ENCODE peak calls at places on chromosomes 1 and 21, in four cellular contexts. C is upper lobe of left lung, F is GM12865, X is omental fat pad. G is an unnamed sample.
A peak's percentile ranks its signal among the peaks of the same experiment; 100 is the strongest.

GRCh38 chr21:21165063-21165645 is 166.9 kb downstream of the NCAM2 start:
- DNase-seq in C (no peak), F (no peak), X (no peak), G (no peak)

GRCh38 chr1:117795190-117795589 is 134.2 kb downstream of the GDAP2 start:
- DNase-seq in C (no peak), F (no peak), X (no peak), G (no peak)

GRCh38 chr21:14451520-14451919 is 68.6 kb upstream of the HSPA13 start:
- DNase-seq in F (no peak), X (no peak), C (no peak), G (no peak)

GRCh38 chr1:34320081-34320480 is 143.4 kb downstream of the C1orf94 start:
- DNase-seq in X (no peak), F (no peak), C (no peak), G (no peak)

GRCh38 chr1:46183119-46183842 is 7.0 kb upstream of the P3R3URF start:
- DNase-seq in F (no peak), X (no peak), C (peak; percentile 85), G (no peak)

GRCh38 chr1:215710340-215710971 is 143.4 kb downstream of the KCTD3 start:
- DNase-seq in C (no peak), F (peak; percentile 70), X (no peak), G (no peak)

GRCh38 chr1:107057197-107058133 is 991 bp downstream of the PRMT6 start:
- DNase-seq in F (peak; percentile 71), C (peak; percentile 59), X (no peak), G (peak; percentile 44)

GRCh38 chr1:3931310-3931700 is 31.2 kb upstream of the C1orf174 start:
- DNase-seq in F (no peak), C (no peak), X (no peak), G (no peak)

GRCh38 chr1:66214901-66215300 is 319.1 kb upstream of the SGIP1 start:
- DNase-seq in X (no peak), C (no peak), F (peak; percentile 15), G (no peak)

GRCh38 chr1:210827481-210827880 is 306.5 kb downstream of the KCNH1 start:
- DNase-seq in F (no peak), C (no peak), X (no peak), G (no peak)

GRCh38 chr1:34762474-34763141 is 3.1 kb downstream of the GJB4 start:
- DNase-seq in X (no peak), F (no peak), C (no peak), G (no peak)

GRCh38 chr1:201551096-201551495 is 12.2 kb downstream of the NAV1 start:
- DNase-seq in X (no peak), F (no peak), C (no peak), G (no peak)

GRCh38 chr1:187244623-187245022 is 415.9 kb downstream of the PLA2G4A start:
- DNase-seq in C (no peak), F (peak; percentile 21), X (no peak), G (no peak)

GRCh38 chr1:241140670-241141069 is 216.3 kb downstream of the RGS7 start:
- DNase-seq in C (no peak), F (no peak), X (no peak), G (no peak)

GRCh38 chr1:147840909-147841308 is 61.7 kb upstream of the GJA8 start:
- DNase-seq in F (peak; percentile 20), C (no peak), X (no peak), G (no peak)
- TF ChIP-seq CTCF in F (peak; percentile 29), C (no peak), X (no peak), G (no peak)

DNA sequence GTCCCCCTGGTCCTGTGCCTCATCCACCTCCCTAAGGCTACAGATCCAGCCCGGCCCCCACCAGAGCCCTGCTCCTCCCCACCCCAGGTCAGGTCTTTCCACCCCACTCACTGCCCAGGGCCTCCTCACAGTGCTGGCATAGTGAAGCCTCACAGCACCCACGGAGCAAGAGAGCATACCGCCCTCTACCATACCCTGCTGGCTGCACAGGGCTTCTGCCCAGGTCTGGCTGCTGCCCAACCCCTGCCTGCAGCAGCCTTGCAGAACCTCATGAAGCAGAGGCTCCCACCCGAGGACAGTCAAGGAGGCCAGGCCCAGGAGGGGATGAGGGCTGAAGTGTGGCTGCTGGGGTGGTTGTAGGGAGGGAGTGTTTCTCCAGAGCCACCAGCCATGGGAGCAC is 19.7 kb upstream of the ARF1 start:
- DNase-seq in F (no peak), X (no peak), C (no peak), G (no peak)
- TF ChIP-seq CTCF in F (no peak), X (no peak), C (no peak), G (no peak)

GRCh38 chr1:206867716-206868115 is 2.3 kb downstream of the IL20 start:
- DNase-seq in C (no peak), F (no peak), X (no peak), G (no peak)

GRCh38 chr1:206867261-206867660 is 1.8 kb downstream of the IL20 start:
- DNase-seq in X (no peak), C (no peak), F (no peak), G (no peak)

GRCh38 chr1:206866062-206866461 is 639 bp downstream of the IL20 start:
- DNase-seq in F (no peak), C (no peak), X (no peak), G (no peak)

GRCh38 chr1:206863266-206863665 is 2.2 kb upstream of the IL20 start:
- DNase-seq in F (no peak), X (no peak), C (no peak), G (no peak)

DNA sequence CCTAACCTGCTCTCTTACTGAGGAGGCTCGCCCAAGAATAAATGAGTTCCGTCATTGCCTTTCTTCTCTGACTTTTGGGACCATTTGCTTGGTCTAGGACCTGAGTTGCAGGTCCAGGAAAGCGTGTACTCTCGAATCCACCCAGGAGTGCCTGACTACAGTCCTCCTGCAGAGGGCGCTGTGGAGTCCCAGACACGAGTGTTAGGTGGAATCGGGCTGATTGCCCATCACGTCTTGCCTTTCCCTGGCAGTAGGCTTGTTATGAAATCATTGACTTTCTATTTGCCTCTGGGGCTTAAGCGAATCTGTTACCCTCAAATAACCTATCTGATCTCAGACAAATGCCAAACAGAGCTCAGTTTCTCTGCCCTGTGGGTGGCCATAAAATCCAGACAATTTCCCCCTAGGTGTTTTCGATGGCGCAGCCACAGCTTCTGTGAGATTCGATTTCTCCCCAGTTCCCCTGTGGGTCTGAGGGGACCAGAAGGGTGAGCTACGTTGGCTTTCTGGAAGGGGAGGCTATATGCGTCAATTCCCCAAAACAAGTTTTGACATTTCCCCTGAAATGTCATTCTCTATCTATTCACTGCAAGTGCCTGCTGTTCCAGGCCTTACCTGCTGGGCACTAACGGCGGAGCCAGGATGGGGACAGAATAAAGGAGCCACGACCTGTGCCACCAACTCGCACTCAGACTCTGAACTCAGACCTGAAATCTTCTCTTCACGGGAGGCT is at the start of gene IL20:
- DNase-seq in X (peak; percentile 93), F (peak; percentile 73), C (peak; percentile 95), G (peak; percentile 72)
- TF ChIP-seq CTCF in X (no peak), F (peak; percentile 93), C (peak; percentile 87), G (peak; percentile 43)

GRCh38 chr1:225631041-225631663 is 21.8 kb downstream of the ENAH start:
- DNase-seq in F (no peak), X (no peak), C (no peak), G (no peak)
- TF ChIP-seq CTCF in F (no peak), X (no peak), C (no peak), G (no peak)

GRCh38 chr1:42926235-42926869 is 32.3 kb downstream of the SLC2A1 start:
- DNase-seq in C (no peak), F (no peak), X (no peak), G (no peak)
- TF ChIP-seq CTCF in C (no peak), F (no peak), X (no peak), G (no peak)

GRCh38 chr1:26723013-26723991 is 27.5 kb downstream of the ARID1A start:
- DNase-seq in X (peak; percentile 52), F (peak; percentile 48), C (peak; percentile 90), G (peak; percentile 20)

GRCh38 chr1:26721669-26722355 is 26.0 kb downstream of the ARID1A start:
- DNase-seq in X (no peak), F (no peak), C (no peak), G (no peak)

GRCh38 chr1:26717066-26717465 is 21.3 kb downstream of the ARID1A start:
- DNase-seq in C (peak; percentile 49), X (no peak), F (no peak), G (no peak)

GRCh38 chr1:26724118-26724517 is 28.3 kb downstream of the ARID1A start:
- DNase-seq in F (no peak), C (no peak), X (no peak), G (no peak)

GRCh38 chr1:26719205-26719604 is 23.4 kb downstream of the ARID1A start:
- DNase-seq in F (no peak), C (no peak), X (no peak), G (no peak)
- TF ChIP-seq CTCF in F (no peak), C (no peak), X (no peak), G (no peak)

GRCh38 chr1:48688102-48688760 is 88.5 kb downstream of the BEND5 start:
- DNase-seq in F (peak; percentile 11), C (no peak), X (no peak), G (no peak)
- TF ChIP-seq CTCF in F (peak; percentile 45), C (no peak), X (no peak), G (no peak)

GRCh38 chr21:25891596-25891995 is 156.8 kb downstream of the GABPA start:
- DNase-seq in C (no peak), F (no peak), X (no peak), G (no peak)
- TF ChIP-seq CTCF in C (no peak), F (no peak), X (no peak), G (no peak)

DNA sequence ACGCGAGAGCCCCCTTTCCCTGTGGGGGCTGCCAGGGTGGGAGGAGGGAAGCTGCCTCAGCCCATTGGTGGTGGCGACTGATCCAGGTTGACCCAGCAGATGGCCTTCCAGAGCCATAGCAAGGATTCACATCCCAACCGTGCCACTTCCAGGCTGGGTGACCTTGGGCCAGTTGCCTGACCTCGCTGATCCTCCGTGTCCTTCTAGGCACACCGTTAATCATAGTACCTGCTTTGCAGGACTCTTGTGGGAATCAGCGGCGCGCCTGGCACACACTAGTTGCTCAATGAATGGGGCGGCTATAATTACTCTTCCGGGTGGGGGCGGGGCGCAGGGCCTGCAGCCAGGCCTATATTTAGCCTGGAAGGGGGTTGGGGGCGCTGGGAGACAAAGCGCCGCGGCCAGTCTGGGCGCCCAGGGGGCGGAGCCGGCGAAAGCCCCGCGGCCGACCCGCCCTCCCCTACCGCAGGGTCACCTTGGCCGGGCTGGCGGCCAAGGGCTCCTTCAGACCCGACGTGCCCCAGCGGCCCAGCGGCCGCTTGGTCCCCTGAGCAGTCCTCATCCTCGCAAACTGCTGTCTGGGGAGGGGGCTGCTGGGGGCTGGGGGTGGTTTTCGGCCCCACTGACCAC is 5.1 kb downstream of the HSPB7 start:
- DNase-seq in C (peak; percentile 70), F (peak; percentile 65), X (peak; percentile 42), G (peak; percentile 40)
- TF ChIP-seq CTCF in C (no peak), F (no peak), X (no peak), G (no peak)

GRCh38 chr1:167538657-167539056 is 14.9 kb downstream of the CREG1 start:
- DNase-seq in X (no peak), F (no peak), C (no peak), G (no peak)
- TF ChIP-seq CTCF in X (no peak), F (no peak), C (no peak), G (no peak)